ENCODE peak calls at places on chromosomes 7 and 10, in seven cellular contexts. C is H1, K is SK-N-SH, I is K562, L is HepG2, A is GM12891, Y is GM12878. H is an unnamed sample.

GRCh38 chr7:155676052-155676451 is 31.6 kb downstream of the RBM33 start:
- DNase-seq in C (no peak), K (no peak), I (no peak), L (no peak), A (no peak), Y (no peak), H (no peak)

GRCh38 chr7:24197852-24198251 is 86.1 kb upstream of the NPY start:
- DNase-seq in C (no peak), K (no peak), I (no peak), L (no peak), A (no peak), Y (no peak), H (no peak)

GRCh38 chr7:116671681-116672595 is at the start of gene MET:
- DNase-seq in C (no peak), K (peak), I (peak), L (peak), A (peak), Y (no peak), H (peak)

GRCh38 chr7:151038951-151039849 is 9.1 kb upstream of the ASIC3 start:
- DNase-seq in C (no peak), K (peak), I (peak), L (peak), A (no peak), Y (no peak), H (no peak)

GRCh38 chr10:103111031-103111917 is 81.8 kb downstream of the NT5C2 start:
- DNase-seq in C (no peak), K (no peak), I (no peak), L (peak), A (no peak), Y (peak), H (no peak)

GRCh38 chr10:5631936-5632335 is 34.5 kb downstream of the ASB13 start:
- DNase-seq in C (no peak), K (no peak), I (no peak), L (no peak), A (no peak), Y (no peak), H (no peak)

GRCh38 chr7:47474937-47475879 is 106.7 kb downstream of the TNS3 start:
- DNase-seq in C (peak), K (peak), I (peak), L (peak), A (peak), Y (peak), H (peak)

GRCh38 chr7:70710011-70710480 is 421.9 kb upstream of the GALNT17 start:
- DNase-seq in C (no peak), K (no peak), I (no peak), L (no peak), A (no peak), Y (peak), H (no peak)

GRCh38 chr10:102682981-102683380 is 31.2 kb downstream of the ARL3 start:
- DNase-seq in C (no peak), K (no peak), I (no peak), L (no peak), A (no peak), Y (no peak), H (no peak)

DNA sequence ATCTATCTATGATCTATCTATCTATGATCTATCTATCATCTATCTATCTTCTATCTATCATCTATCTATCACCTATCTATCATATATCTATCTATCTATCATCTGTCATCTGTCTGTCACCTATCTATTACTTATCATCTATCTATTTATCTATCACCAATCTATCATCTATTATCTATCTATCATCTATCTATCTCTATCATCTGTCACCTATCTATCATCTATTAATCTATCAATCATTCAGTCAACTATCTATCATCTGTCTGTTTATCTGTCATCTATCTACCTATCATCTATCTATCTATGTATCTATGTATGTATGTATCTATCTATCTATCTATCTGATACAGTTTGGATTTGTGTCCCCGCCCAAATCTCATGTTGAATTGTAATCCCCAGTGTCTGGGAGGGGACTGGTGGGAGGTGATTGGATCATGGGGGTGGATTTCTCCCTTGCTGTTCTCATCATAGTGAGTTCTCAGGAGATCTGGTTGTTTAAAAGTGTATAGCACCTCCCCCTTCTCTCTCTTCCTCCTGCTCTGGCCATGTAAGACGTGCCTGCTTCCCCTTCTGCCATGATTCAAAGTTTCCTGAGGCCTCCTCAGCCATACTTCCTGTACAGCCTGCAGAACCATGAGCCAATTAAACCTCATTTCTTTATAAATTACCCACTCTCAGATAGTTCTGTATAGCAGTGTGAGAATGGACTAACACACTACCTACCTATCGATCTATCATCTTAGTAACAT is 37.6 kb downstream of the NPTX2 start:
- DNase-seq in C (no peak), K (no peak), I (no peak), L (no peak), A (no peak), Y (no peak), H (no peak)
- TF ChIP-seq TAF1 in C (no peak), K (no peak), I (no peak), L (no peak), A (no peak), Y (no peak), H (no peak)

GRCh38 chr10:31618541-31619291 is 299.7 kb downstream of the ZEB1 start:
- DNase-seq in C (no peak), K (no peak), I (no peak), L (no peak), A (no peak), Y (no peak), H (no peak)
- TF ChIP-seq TAF1 in C (no peak), K (no peak), I (no peak), L (no peak), A (no peak), Y (no peak), H (no peak)

DNA sequence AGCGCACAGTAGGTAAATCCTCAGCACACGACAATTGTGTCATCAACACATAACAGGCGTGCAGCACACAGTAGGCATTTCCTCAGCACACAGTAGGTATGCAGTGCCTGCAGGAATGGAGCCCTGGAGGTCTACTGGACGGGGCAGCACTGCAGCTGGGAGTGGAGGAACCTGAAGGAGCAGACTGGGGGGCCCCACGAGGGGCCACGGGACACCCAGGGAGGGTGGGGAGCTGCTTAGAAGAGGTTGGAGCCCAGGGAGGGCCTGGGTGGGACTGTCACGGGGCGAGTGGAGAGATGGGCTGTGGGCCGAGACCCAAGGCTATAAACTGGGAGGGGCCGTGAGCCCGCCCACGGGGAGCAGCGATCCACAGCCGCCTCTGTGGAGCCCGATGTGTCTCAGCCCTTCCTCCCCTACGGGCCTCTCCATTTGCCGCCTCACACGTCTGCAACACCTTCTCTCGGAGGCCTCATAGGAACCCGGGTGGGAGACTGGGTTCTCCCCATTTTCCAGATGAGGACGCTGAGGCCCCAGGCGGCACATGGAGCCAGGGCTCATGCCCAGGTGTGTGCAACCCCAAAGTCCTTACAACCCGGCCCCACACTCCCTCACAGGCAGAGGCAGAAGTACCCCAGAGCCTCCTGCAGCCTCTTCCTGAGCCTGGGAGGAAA is 101.5 kb downstream of the MICALL2 start:
- DNase-seq in C (no peak), K (peak), I (no peak), L (no peak), A (no peak), Y (no peak), H (no peak)
- TF ChIP-seq TAF1 in C (no peak), K (no peak), I (no peak), L (no peak), A (no peak), Y (no peak), H (no peak)

GRCh38 chr7:82343-83155 is 109.8 kb upstream of the FAM20C start:
- DNase-seq in C (no peak), K (peak), I (no peak), L (no peak), A (no peak), Y (no peak), H (no peak)
- TF ChIP-seq TAF1 in C (no peak), K (no peak), I (no peak), L (no peak), A (no peak), Y (no peak), H (no peak)

GRCh38 chr10:21516270-21517131 is 9.0 kb downstream of the SKIDA1 start:
- DNase-seq in C (no peak), K (peak), I (peak), L (no peak), A (no peak), Y (no peak), H (no peak)

GRCh38 chr10:21515581-21516269 is 9.8 kb downstream of the SKIDA1 start:
- DNase-seq in C (no peak), K (no peak), I (no peak), L (no peak), A (no peak), Y (no peak), H (no peak)

GRCh38 chr10:21513035-21513434 is 12.4 kb downstream of the SKIDA1 start:
- DNase-seq in C (no peak), K (no peak), I (no peak), L (no peak), A (no peak), Y (no peak), H (no peak)

GRCh38 chr10:21514808-21515580 is 10.5 kb downstream of the SKIDA1 start:
- DNase-seq in C (no peak), K (no peak), I (no peak), L (no peak), A (no peak), Y (no peak), H (no peak)

DNA sequence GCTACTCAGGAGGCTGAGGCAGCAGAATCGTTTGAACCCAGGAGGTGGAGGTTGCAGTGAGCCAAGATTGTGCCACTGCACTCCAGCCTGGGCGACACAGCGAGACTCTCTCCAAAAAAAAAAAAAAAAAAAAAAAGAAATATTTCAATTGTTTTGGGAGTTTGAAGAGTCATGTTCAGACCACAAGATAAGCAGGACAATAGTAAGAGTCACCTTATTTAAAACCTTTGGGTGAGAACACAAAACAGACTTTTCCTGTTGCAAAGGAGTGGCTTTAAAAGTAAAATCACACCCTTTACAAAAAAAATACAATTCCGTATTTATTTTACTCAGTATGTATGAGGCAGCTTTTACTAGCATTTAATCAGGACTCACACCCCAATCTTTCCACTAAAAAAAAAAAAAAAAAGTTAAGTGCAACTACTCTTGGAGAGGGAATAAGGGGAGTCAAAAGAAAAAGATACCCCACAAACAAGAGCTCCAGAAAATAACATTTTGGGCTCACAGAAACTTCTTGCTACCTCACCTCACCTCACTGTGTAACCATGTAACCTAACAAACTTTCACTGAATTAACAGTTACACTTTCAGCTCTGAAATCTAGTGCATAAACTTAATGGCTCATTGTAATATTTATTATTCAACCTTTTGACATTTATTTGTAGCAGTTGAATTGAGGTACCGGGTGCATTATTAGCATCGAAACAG is 11.2 kb downstream of the SKIDA1 start:
- DNase-seq in C (no peak), K (no peak), I (no peak), L (no peak), A (no peak), Y (no peak), H (no peak)
- TF ChIP-seq TAF1 in C (no peak), K (no peak), I (no peak), L (no peak), A (no peak), Y (no peak), H (no peak)

DNA sequence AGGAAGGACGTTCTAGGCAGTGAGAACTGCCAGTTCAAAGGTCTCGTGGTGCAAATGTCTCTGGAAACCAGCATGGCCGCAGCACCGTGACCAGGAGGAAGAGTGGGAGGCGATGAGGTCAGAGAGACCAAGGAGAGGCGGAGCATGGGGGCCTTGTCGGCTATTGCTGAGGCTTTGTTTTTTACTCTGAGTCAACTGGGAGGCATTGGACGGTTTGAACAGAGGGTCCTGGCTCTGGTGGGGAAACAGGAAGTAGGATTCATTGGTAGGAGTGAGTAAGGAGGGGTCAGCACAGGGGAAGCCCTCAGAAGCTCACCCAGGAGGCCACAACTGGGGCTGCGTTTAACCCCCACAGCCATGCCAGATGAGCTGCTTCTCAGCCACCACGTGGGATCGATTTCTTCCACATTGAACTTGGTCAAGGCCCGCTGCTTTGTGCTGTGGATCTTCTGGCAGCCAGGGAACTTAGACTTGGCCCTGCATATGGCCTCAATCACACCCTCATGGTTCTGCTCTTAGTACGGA is 22.2 kb upstream of the SH2B2 start:
- DNase-seq in C (no peak), K (no peak), I (peak), L (peak), A (no peak), Y (no peak), H (no peak)
- TF ChIP-seq TAF1 in C (no peak), K (no peak), I (no peak), L (no peak), A (no peak), Y (no peak), H (no peak)

DNA sequence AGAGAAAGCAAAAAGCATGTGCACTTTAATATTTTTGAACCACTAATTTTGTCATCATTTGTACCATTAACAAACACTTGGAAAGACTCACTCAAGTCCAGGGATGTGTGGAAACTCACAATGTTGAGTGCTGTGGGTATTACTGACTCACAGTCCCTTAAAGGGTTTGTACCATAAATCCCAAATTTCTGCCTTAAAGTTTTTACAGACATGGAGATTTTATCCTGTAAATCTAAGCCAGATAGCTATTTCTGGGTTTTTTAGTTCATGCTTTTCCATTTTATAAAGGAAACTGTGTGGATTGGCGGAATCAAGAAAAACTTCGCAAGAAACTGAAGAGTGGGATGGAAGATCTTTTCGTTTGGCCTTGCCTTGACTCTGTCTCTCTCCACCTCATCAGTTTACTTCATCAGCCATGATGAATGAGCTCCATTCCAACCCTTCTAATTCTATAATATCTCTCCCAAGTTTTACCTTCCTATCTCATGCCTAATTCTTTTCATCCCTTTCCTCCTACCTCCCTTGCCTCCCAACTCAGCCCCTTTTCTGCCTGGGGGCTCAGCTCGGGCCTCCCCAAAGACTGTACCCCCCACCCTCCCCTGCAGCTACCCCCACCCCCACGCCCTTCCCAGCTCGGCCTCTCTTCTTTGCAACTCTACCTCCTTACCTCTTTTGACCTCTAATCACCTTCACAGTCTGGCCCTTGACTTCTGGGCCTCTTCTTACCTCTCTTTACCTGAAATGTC is 218.5 kb upstream of the MKLN1 start:
- DNase-seq in C (no peak), K (no peak), I (peak), L (no peak), A (no peak), Y (no peak), H (no peak)
- TF ChIP-seq TAF1 in C (no peak), K (no peak), I (no peak), L (no peak), A (no peak), Y (no peak), H (no peak)